ENCODE peak calls at places on chromosomes 7 and 10, in nine cellular contexts. A, B, D, E, C, Y, K, P and J are unnamed samples.

GRCh38 chr10:58070964-58071363 is 196.7 kb downstream of the IPMK start:
- DNase-seq in A (no peak), B (no peak), D (no peak), E (no peak), C (no peak), Y (no peak), K (no peak), P (peak), J (peak)

GRCh38 chr10:119477444-119477843 is 65.1 kb downstream of the RGS10 start:
- DNase-seq in A (no peak), B (no peak), D (no peak), E (no peak), C (no peak), Y (no peak), K (no peak), P (no peak), J (no peak)

GRCh38 chr7:158109364-158110033 is 478.1 kb downstream of the PTPRN2 start:
- DNase-seq in A (no peak), B (no peak), D (no peak), E (no peak), C (no peak), Y (no peak), K (no peak), P (no peak), J (peak)

GRCh38 chr7:128777156-128778123 is 1.8 kb upstream of the OPN1SW start:
- DNase-seq in A (no peak), B (no peak), D (no peak), E (no peak), C (no peak), Y (no peak), K (peak), P (no peak), J (no peak)

GRCh38 chr7:56287429-56288138 is 171.4 kb upstream of the NUPR2 start:
- DNase-seq in A (peak), B (peak), D (no peak), E (peak), C (no peak), Y (no peak), K (peak), P (peak), J (no peak)

GRCh38 chr7:25559581-25560367 is 331.5 kb upstream of the NPVF start:
- DNase-seq in A (no peak), B (no peak), D (no peak), E (no peak), C (no peak), Y (no peak), K (no peak), P (no peak), J (no peak)

GRCh38 chr10:113493943-113494342 is 58.9 kb upstream of the HABP2 start:
- DNase-seq in A (no peak), B (no peak), D (no peak), E (no peak), C (no peak), Y (no peak), K (no peak), P (no peak), J (no peak)

GRCh38 chr10:112958275-112958995 is 8.4 kb downstream of the TCF7L2 start:
- DNase-seq in A (no peak), B (no peak), D (peak), E (no peak), C (no peak), Y (no peak), K (no peak), P (no peak), J (no peak)

GRCh38 chr7:151168022-151168786 is 710 bp upstream of the GBX1 start:
- DNase-seq in A (peak), B (no peak), D (peak), E (peak), C (no peak), Y (no peak), K (peak), P (no peak), J (no peak)

GRCh38 chr10:102629661-102630614 is 14.3 kb upstream of the TRIM8 start:
- DNase-seq in A (no peak), B (no peak), D (no peak), E (no peak), C (no peak), Y (no peak), K (peak), P (no peak), J (no peak)

GRCh38 chr7:22885824-22886255 is 63.2 kb upstream of the TOMM7 start:
- DNase-seq in A (no peak), B (no peak), D (no peak), E (no peak), C (no peak), Y (peak), K (peak), P (no peak), J (no peak)